ENCODE peak calls at places on chromosome 1, in six cellular contexts. One of them, this sample, is unnamed.

GRCh38 chr1:205678286-205679111 is 1.8 kb downstream of the SLC45A3 start:
- DNase-seq in SK-N-SH: no peak
- DNase-seq in sigmoid colon: no peak
- DNase-seq in NCI-H1694 treated with DMSO at 0.1 percent for 48 hours: no peak
- DNase-seq in GDM1: no peak
- DNase-seq in NCI-H1930: no peak
- DNase-seq in this sample: no peak

GRCh38 chr1:53615101-53615500 is 123.9 kb downstream of the GLIS1 start:
- DNase-seq in SK-N-SH: no peak
- DNase-seq in sigmoid colon: peak
- DNase-seq in NCI-H1694 treated with DMSO at 0.1 percent for 48 hours: no peak
- DNase-seq in GDM1: no peak
- DNase-seq in NCI-H1930: no peak
- DNase-seq in this sample: no peak

GRCh38 chr1:38577937-38578443 is 281.6 kb downstream of the RRAGC start:
- DNase-seq in SK-N-SH: no peak
- DNase-seq in sigmoid colon: peak
- DNase-seq in NCI-H1694 treated with DMSO at 0.1 percent for 48 hours: no peak
- DNase-seq in GDM1: no peak
- DNase-seq in NCI-H1930: no peak
- DNase-seq in this sample: no peak

GRCh38 chr1:92831368-92831761 is 475 bp upstream of the RPL5 start:
- DNase-seq in SK-N-SH: peak
- DNase-seq in sigmoid colon: no peak
- DNase-seq in NCI-H1694 treated with DMSO at 0.1 percent for 48 hours: no peak
- DNase-seq in GDM1: no peak
- DNase-seq in NCI-H1930: no peak
- DNase-seq in this sample: no peak

GRCh38 chr1:160204526-160205241 is 500 bp upstream of the PEA15 start:
- DNase-seq in SK-N-SH: peak
- DNase-seq in sigmoid colon: no peak
- DNase-seq in NCI-H1694 treated with DMSO at 0.1 percent for 48 hours: no peak
- DNase-seq in GDM1: no peak
- DNase-seq in NCI-H1930: no peak
- DNase-seq in this sample: no peak

GRCh38 chr1:17648457-17649145 is 106.5 kb upstream of the ACTL8 start:
- DNase-seq in SK-N-SH: no peak
- DNase-seq in sigmoid colon: no peak
- DNase-seq in NCI-H1694 treated with DMSO at 0.1 percent for 48 hours: no peak
- DNase-seq in GDM1: no peak
- DNase-seq in NCI-H1930: no peak
- DNase-seq in this sample: no peak

GRCh38 chr1:67270569-67270968 is 37.1 kb upstream of the IL12RB2 start:
- DNase-seq in SK-N-SH: no peak
- DNase-seq in sigmoid colon: no peak
- DNase-seq in NCI-H1694 treated with DMSO at 0.1 percent for 48 hours: no peak
- DNase-seq in GDM1: no peak
- DNase-seq in NCI-H1930: no peak
- DNase-seq in this sample: no peak

GRCh38 chr1:156146749-156147405 is 6.5 kb upstream of the SEMA4A start:
- DNase-seq in SK-N-SH: no peak
- DNase-seq in sigmoid colon: no peak
- DNase-seq in NCI-H1694 treated with DMSO at 0.1 percent for 48 hours: peak
- DNase-seq in GDM1: no peak
- DNase-seq in NCI-H1930: no peak
- DNase-seq in this sample: no peak

GRCh38 chr1:59243544-59243943 is 53.4 kb upstream of the FGGY start:
- DNase-seq in SK-N-SH: no peak
- DNase-seq in sigmoid colon: no peak
- DNase-seq in NCI-H1694 treated with DMSO at 0.1 percent for 48 hours: peak
- DNase-seq in GDM1: no peak
- DNase-seq in NCI-H1930: no peak
- DNase-seq in this sample: no peak

GRCh38 chr1:58611986-58612385 is 34.9 kb upstream of the TACSTD2 start:
- DNase-seq in SK-N-SH: no peak
- DNase-seq in sigmoid colon: no peak
- DNase-seq in NCI-H1694 treated with DMSO at 0.1 percent for 48 hours: no peak
- DNase-seq in GDM1: no peak
- DNase-seq in NCI-H1930: no peak
- DNase-seq in this sample: no peak

This sample was measured in NCI-H1048.